ENCODE peak calls at places on chromosomes 2 and 18, in five cellular contexts. One of them, this sample, is unnamed.

GRCh38 chr2:164569334-164569733 is 51.9 kb downstream of the GRB14 start:
- DNase-seq in upper lobe of right lung: no peak
- DNase-seq in astrocyte of the spinal cord: no peak
- DNase-seq in WERI-Rb-1: no peak
- DNase-seq in HCT116: no peak
- DNase-seq in this sample: no peak

GRCh38 chr18:6341303-6341702 is 73.4 kb downstream of the L3MBTL4 start:
- DNase-seq in WERI-Rb-1: no peak
- DNase-seq in upper lobe of right lung: no peak
- DNase-seq in astrocyte of the spinal cord: no peak
- DNase-seq in HCT116: no peak
- DNase-seq in this sample: no peak

GRCh38 chr18:51980101-51980500 is 359.9 kb upstream of the DCC start:
- DNase-seq in WERI-Rb-1: no peak
- DNase-seq in HCT116: no peak
- DNase-seq in astrocyte of the spinal cord: no peak
- DNase-seq in upper lobe of right lung: no peak
- DNase-seq in this sample: no peak

GRCh38 chr2:223944166-223944703 is 900 bp downstream of the WDFY1 start:
- DNase-seq in HCT116: no peak
- DNase-seq in WERI-Rb-1: peak
- DNase-seq in upper lobe of right lung: peak
- DNase-seq in astrocyte of the spinal cord: peak
- DNase-seq in this sample: peak

GRCh38 chr18:3061581-3062416 is 48.9 kb upstream of the LPIN2 start:
- DNase-seq in astrocyte of the spinal cord: no peak
- DNase-seq in upper lobe of right lung: no peak
- DNase-seq in WERI-Rb-1: no peak
- DNase-seq in HCT116: no peak
- DNase-seq in this sample: peak

GRCh38 chr18:48961547-48961946 is 10.8 kb upstream of the SMAD7 start:
- DNase-seq in upper lobe of right lung: no peak
- DNase-seq in astrocyte of the spinal cord: no peak
- DNase-seq in WERI-Rb-1: no peak
- DNase-seq in HCT116: no peak
- DNase-seq in this sample: peak

GRCh38 chr2:44495544-44495943 is 133.8 kb downstream of the CAMKMT start:
- DNase-seq in WERI-Rb-1: no peak
- DNase-seq in astrocyte of the spinal cord: no peak
- DNase-seq in HCT116: no peak
- DNase-seq in upper lobe of right lung: no peak
- DNase-seq in this sample: no peak

GRCh38 chr18:44537521-44537920 is 143.2 kb upstream of the SETBP1 start:
- DNase-seq in upper lobe of right lung: no peak
- DNase-seq in HCT116: no peak
- DNase-seq in astrocyte of the spinal cord: peak
- DNase-seq in WERI-Rb-1: no peak
- DNase-seq in this sample: peak

GRCh38 chr2:143906850-143907249 is 613.1 kb downstream of the ZEB2 start:
- DNase-seq in upper lobe of right lung: no peak
- DNase-seq in HCT116: no peak
- DNase-seq in astrocyte of the spinal cord: no peak
- DNase-seq in WERI-Rb-1: no peak
- DNase-seq in this sample: no peak

GRCh38 chr2:115122701-115123100 is 680.3 kb downstream of the DPP10 start:
- DNase-seq in astrocyte of the spinal cord: no peak
- DNase-seq in HCT116: no peak
- DNase-seq in upper lobe of right lung: no peak
- DNase-seq in WERI-Rb-1: no peak
- DNase-seq in this sample: no peak

GRCh38 chr2:10045561-10046355 is 2.4 kb downstream of the KLF11 start:
- DNase-seq in HCT116: no peak
- DNase-seq in WERI-Rb-1: no peak
- DNase-seq in upper lobe of right lung: peak
- DNase-seq in astrocyte of the spinal cord: no peak
- DNase-seq in this sample: no peak

GRCh38 chr18:48850891-48851302 is 99.9 kb downstream of the SMAD7 start:
- DNase-seq in astrocyte of the spinal cord: peak
- DNase-seq in HCT116: no peak
- DNase-seq in WERI-Rb-1: no peak
- DNase-seq in upper lobe of right lung: no peak
- DNase-seq in this sample: peak

GRCh38 chr2:101699939-101700442 is 2.5 kb downstream of the MAP4K4 start:
- DNase-seq in astrocyte of the spinal cord: no peak
- DNase-seq in WERI-Rb-1: no peak
- DNase-seq in HCT116: no peak
- DNase-seq in upper lobe of right lung: no peak
- DNase-seq in this sample: peak

GRCh38 chr2:10431797-10432196 is 16.3 kb downstream of the ODC1 start:
- DNase-seq in upper lobe of right lung: no peak
- DNase-seq in WERI-Rb-1: no peak
- DNase-seq in HCT116: no peak
- DNase-seq in astrocyte of the spinal cord: no peak
- DNase-seq in this sample: no peak

DNA sequence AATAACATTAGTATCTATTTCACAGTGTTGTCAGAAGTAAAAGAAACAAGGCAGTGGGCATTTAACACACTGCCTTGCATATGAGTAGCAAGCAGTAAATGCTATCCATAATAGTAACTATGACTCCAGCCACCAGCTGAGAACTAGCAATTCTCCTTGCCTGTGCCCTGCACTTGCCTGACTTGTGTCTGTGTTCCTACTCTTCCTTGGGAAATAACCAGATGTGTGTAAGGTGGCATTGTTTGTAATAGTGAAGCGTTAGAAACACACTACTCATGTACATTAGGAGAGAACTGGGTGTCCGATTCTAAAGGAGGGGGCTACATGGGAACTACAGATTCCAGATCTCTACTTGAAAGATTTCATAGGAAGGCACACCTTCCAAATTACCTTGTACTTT is 197.8 kb downstream of the STK39 start:
- DNase-seq in astrocyte of the spinal cord: no peak
- DNase-seq in HCT116: no peak
- DNase-seq in WERI-Rb-1: no peak
- DNase-seq in upper lobe of right lung: no peak
- DNase-seq in this sample: no peak
- TF ChIP-seq CTCF in astrocyte of the spinal cord: no peak
- TF ChIP-seq CTCF in HCT116: no peak
- TF ChIP-seq CTCF in WERI-Rb-1: no peak
- TF ChIP-seq CTCF in upper lobe of right lung: no peak
- TF ChIP-seq CTCF in this sample: no peak

GRCh38 chr18:63320041-63320689 is 596 bp upstream of the BCL2 start:
- DNase-seq in astrocyte of the spinal cord: peak
- DNase-seq in WERI-Rb-1: peak
- DNase-seq in upper lobe of right lung: peak
- DNase-seq in HCT116: peak
- DNase-seq in this sample: peak
- TF ChIP-seq CTCF in astrocyte of the spinal cord: peak
- TF ChIP-seq CTCF in WERI-Rb-1: peak
- TF ChIP-seq CTCF in upper lobe of right lung: no peak
- TF ChIP-seq CTCF in HCT116: no peak
- TF ChIP-seq CTCF in this sample: no peak

DNA sequence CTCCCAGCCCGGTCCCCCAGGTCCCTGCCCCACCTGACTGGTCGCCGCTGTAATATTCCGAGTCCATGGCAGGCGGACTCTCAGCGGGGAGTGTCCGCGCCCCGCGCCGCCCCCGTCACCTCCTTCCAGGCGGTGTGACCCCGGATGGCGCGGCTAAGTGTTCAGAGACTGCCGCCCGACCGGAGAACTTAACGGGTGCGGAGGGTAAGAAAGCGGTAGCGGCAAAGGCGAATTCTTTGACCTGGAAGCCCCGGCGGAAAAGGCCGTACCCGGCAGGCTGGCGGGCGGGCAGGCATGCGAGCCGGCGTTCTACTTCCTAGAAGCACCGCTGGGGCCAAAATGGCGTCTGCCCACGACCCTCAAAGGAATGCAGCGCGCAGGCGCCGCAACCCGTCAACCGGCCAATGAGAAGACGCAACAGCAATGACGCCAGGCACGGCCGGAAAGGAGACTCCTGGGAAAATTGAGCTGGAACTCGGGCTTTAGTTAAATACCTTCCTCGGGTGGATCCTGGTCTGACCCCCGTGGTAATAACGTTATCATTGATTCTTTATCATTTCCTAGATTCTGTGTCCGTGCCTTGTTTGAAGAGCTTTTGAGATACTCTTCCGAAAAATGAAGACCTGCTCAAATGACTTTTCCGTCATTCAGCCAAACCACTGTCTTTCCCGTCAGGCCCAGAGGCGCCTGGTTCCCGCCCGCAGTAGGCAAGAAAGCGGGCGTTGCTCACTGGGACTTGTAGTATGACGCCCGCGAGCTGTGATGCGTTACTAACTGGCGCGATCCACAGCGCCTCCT is at the start of gene IWS1:
- DNase-seq in WERI-Rb-1: peak
- DNase-seq in upper lobe of right lung: peak
- DNase-seq in HCT116: peak
- DNase-seq in astrocyte of the spinal cord: peak
- DNase-seq in this sample: peak
- TF ChIP-seq CTCF in WERI-Rb-1: no peak
- TF ChIP-seq CTCF in upper lobe of right lung: peak
- TF ChIP-seq CTCF in HCT116: no peak
- TF ChIP-seq CTCF in astrocyte of the spinal cord: peak
- TF ChIP-seq CTCF in this sample: no peak

GRCh38 chr18:55996726-55997125 is 408.7 kb upstream of the TCF4 start:
- DNase-seq in upper lobe of right lung: no peak
- DNase-seq in HCT116: no peak
- DNase-seq in WERI-Rb-1: no peak
- DNase-seq in astrocyte of the spinal cord: no peak
- DNase-seq in this sample: no peak

GRCh38 chr18:55998071-55998522 is 410.1 kb upstream of the TCF4 start:
- DNase-seq in astrocyte of the spinal cord: peak
- DNase-seq in HCT116: no peak
- DNase-seq in WERI-Rb-1: peak
- DNase-seq in upper lobe of right lung: no peak
- DNase-seq in this sample: peak

GRCh38 chr18:56000041-56000440 is 412.0 kb upstream of the TCF4 start:
- DNase-seq in HCT116: no peak
- DNase-seq in astrocyte of the spinal cord: no peak
- DNase-seq in WERI-Rb-1: no peak
- DNase-seq in upper lobe of right lung: no peak
- DNase-seq in this sample: peak

GRCh38 chr18:55999641-56000040 is 411.6 kb upstream of the TCF4 start:
- DNase-seq in HCT116: no peak
- DNase-seq in astrocyte of the spinal cord: no peak
- DNase-seq in WERI-Rb-1: no peak
- DNase-seq in upper lobe of right lung: no peak
- DNase-seq in this sample: peak

DNA sequence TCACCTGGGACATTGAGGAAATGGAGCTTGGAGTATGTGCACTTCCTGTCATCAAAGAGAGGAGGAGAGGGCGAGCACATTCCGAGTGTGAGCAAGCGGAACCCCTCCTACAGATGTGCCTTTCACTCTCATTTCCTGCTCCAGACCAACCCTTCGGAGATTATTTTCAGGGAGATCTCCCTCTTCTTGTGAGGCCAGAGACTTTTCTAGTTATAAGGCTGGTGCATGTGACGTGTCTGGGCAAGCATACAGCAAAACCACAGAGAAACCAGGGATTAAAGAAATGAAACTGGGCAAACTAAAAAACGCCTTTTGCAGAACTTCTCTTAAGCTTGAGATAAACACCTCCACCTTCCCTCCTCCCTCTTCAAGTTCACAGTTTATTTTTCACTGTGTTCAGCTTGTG is 409.2 kb upstream of the TCF4 start:
- DNase-seq in astrocyte of the spinal cord: no peak
- DNase-seq in WERI-Rb-1: no peak
- DNase-seq in upper lobe of right lung: no peak
- DNase-seq in HCT116: no peak
- DNase-seq in this sample: peak
- TF ChIP-seq CTCF in astrocyte of the spinal cord: peak
- TF ChIP-seq CTCF in WERI-Rb-1: no peak
- TF ChIP-seq CTCF in upper lobe of right lung: no peak
- TF ChIP-seq CTCF in HCT116: no peak
- TF ChIP-seq CTCF in this sample: peak

DNA sequence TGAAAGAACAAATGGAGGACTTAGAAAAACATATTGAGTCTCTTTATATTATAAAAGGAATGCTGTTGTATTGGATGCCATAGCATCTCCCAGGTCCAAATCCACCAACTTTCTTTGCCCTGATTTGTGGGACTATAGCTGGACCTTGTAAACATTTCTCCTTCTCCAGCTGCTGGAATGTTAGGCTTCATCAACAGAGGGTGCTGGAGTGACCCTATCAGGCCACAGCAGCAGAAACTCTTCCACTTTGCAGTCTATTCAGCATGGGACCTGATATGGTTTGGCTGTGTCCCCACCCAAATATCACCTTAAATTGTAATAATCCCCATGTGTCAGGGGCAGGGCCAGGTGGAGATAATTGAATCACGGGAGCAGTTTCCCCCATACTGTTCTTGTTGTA is 138.4 kb upstream of the ARL4C start:
- DNase-seq in WERI-Rb-1: no peak
- DNase-seq in HCT116: no peak
- DNase-seq in upper lobe of right lung: no peak
- DNase-seq in astrocyte of the spinal cord: no peak
- DNase-seq in this sample: peak
- TF ChIP-seq CTCF in WERI-Rb-1: peak
- TF ChIP-seq CTCF in HCT116: no peak
- TF ChIP-seq CTCF in upper lobe of right lung: no peak
- TF ChIP-seq CTCF in astrocyte of the spinal cord: peak
- TF ChIP-seq CTCF in this sample: peak

GRCh38 chr2:200705305-200705985 is 106.3 kb upstream of the BZW1 start:
- DNase-seq in astrocyte of the spinal cord: no peak
- DNase-seq in upper lobe of right lung: no peak
- DNase-seq in WERI-Rb-1: peak
- DNase-seq in HCT116: no peak
- DNase-seq in this sample: peak
- TF ChIP-seq CTCF in astrocyte of the spinal cord: peak
- TF ChIP-seq CTCF in upper lobe of right lung: no peak
- TF ChIP-seq CTCF in WERI-Rb-1: peak
- TF ChIP-seq CTCF in HCT116: peak
- TF ChIP-seq CTCF in this sample: peak

DNA sequence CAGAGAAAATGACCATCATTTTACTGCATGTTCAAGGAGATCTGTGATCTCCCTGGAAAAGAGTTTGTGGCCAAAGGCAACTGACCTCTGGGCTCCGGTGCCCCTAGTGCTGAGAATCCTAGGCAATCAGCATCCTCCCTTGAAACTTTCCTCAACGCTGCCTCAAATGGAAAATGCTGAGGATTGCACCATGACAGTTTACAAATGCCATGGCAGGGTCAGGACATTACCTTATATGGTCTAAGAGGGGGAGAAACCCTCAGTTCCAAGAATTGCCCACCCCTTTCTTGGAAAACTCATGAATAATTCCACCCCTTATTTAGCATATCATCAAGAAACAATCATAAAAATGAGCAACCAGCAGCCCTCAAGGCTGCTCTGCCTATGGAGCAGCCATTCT is 48.3 kb downstream of the ALPK2 start:
- DNase-seq in astrocyte of the spinal cord: peak
- DNase-seq in WERI-Rb-1: peak
- DNase-seq in upper lobe of right lung: no peak
- DNase-seq in HCT116: no peak
- DNase-seq in this sample: peak
- TF ChIP-seq CTCF in astrocyte of the spinal cord: no peak
- TF ChIP-seq CTCF in WERI-Rb-1: peak
- TF ChIP-seq CTCF in upper lobe of right lung: no peak
- TF ChIP-seq CTCF in HCT116: peak
- TF ChIP-seq CTCF in this sample: no peak

This sample was measured in fibroblast of villous mesenchyme.